ENCODE peak calls at places on chromosomes 13 and 19, in nine cellular contexts. U is endothelial cell; S is mammary epithelial cell; Q is stimulated activated CD4-positive, alpha-beta T cell treated with anti-CD3 and anti-CD28 coated beads, Interleukin-1b, Interleukin-23, amount 100 ng/mL, for 24 hours; M is adipocyte; C is head of caudate nucleus; W is ovary; G is H9; V is activated naive CD4-positive, alpha-beta T cell. O is an unnamed sample.

GRCh38 chr13:46992383-46992952 is 95.6 kb upstream of the HTR2A start:
- DNase-seq in W (no peak), U (peak; percentile 13), V (no peak), Q (no peak), C (no peak), M (no peak), G (no peak), S (peak; percentile 32), O (peak; percentile 44)

GRCh38 chr19:41541990-41542584 is 33.9 kb upstream of the CEACAM21 start:
- DNase-seq in M (peak; percentile 19), G (peak; percentile 55), V (peak; percentile 32), U (peak; percentile 71), W (peak; percentile 35), C (no peak), Q (peak; percentile 52), S (peak; percentile 14), O (peak; percentile 50)

GRCh38 chr13:73090116-73090811 is 31.5 kb downstream of the KLF5 start:
- DNase-seq in C (peak; percentile 22), S (peak; percentile 91), V (no peak), W (no peak), U (no peak), M (peak; percentile 46), G (peak; percentile 87), Q (no peak), O (peak; percentile 53)

GRCh38 chr13:49627831-49628652 is at the start of gene ARL11:
- DNase-seq in M (no peak), Q (peak; percentile 17), W (no peak), C (peak; percentile 40), S (no peak), V (no peak), G (peak; percentile 92), U (peak; percentile 28), O (no peak)

GRCh38 chr13:96824110-96824509 is 170.2 kb downstream of the OXGR1 start:
- DNase-seq in S (no peak), G (no peak), V (no peak), M (no peak), C (no peak), U (no peak), W (no peak), Q (no peak), O (no peak)

GRCh38 chr19:57141699-57142098 is 3.3 kb downstream of the ZIM3 start:
- DNase-seq in U (no peak), C (no peak), S (no peak), W (no peak), M (no peak), G (no peak), Q (no peak), V (no peak), O (no peak)

GRCh38 chr19:49549045-49549444 is 21.2 kb downstream of the RCN3 start:
- DNase-seq in U (no peak), S (no peak), G (no peak), Q (no peak), W (no peak), C (no peak), V (no peak), M (no peak), O (no peak)

GRCh38 chr13:55615080-55615479 is 1525.6 kb upstream of the PRR20A start:
- DNase-seq in V (no peak), G (no peak), U (no peak), Q (no peak), W (no peak), C (no peak), S (no peak), M (no peak), O (no peak)

GRCh38 chr13:110687736-110688135 is 18.2 kb downstream of the CARS2 start:
- DNase-seq in S (no peak), V (no peak), G (no peak), C (no peak), M (no peak), Q (no peak), U (no peak), W (no peak), O (no peak)

GRCh38 chr19:47379398-47379938 is 30.4 kb downstream of the DHX34 start:
- DNase-seq in U (no peak), G (no peak), C (peak; percentile 75), Q (no peak), M (no peak), W (no peak), S (no peak), V (no peak), O (no peak)

GRCh38 chr13:102704238-102704750 is 9.4 kb upstream of the METTL21C start:
- DNase-seq in S (peak; percentile 57), U (no peak), Q (no peak), G (no peak), C (no peak), M (no peak), W (no peak), V (no peak), O (no peak)

GRCh38 chr13:33251131-33251629 is 34.4 kb downstream of the STARD13 start:
- DNase-seq in U (no peak), M (peak; percentile 80), W (no peak), S (peak; percentile 85), Q (no peak), V (no peak), G (no peak), C (no peak), O (no peak)

GRCh38 chr19:40803857-40804782 is 5.1 kb downstream of the EGLN2 start:
- DNase-seq in Q (no peak), M (no peak), V (no peak), G (peak; percentile 71), U (no peak), S (no peak), C (no peak), W (no peak), O (no peak)

GRCh38 chr13:52371736-52372247 is 34.2 kb downstream of the THSD1 start:
- DNase-seq in V (no peak), W (no peak), G (no peak), U (no peak), C (no peak), S (peak; percentile 72), M (no peak), Q (no peak), O (no peak)

GRCh38 chr19:48963371-48964204 is 1.5 kb upstream of the FTL start:
- DNase-seq in U (peak; percentile 68), G (peak; percentile 90), S (no peak), Q (peak; percentile 32), W (peak; percentile 87), C (peak; percentile 88), V (peak; percentile 26), M (peak; percentile 81), O (no peak)

GRCh38 chr13:87878706-87879105 is 207.5 kb downstream of the SLITRK5 start:
- DNase-seq in S (no peak), V (no peak), C (no peak), Q (no peak), M (no peak), U (no peak), G (no peak), W (no peak), O (no peak)

GRCh38 chr13:60611523-60611922 is 214.5 kb downstream of the TDRD3 start:
- DNase-seq in Q (no peak), S (no peak), V (no peak), W (no peak), C (no peak), G (no peak), U (no peak), M (peak; percentile 3), O (no peak)

GRCh38 chr13:27379694-27380596 is 44.5 kb upstream of the GTF3A start:
- DNase-seq in U (peak; percentile 86), S (peak; percentile 49), C (peak; percentile 51), V (no peak), Q (no peak), W (peak; percentile 49), M (peak; percentile 71), G (peak; percentile 88), O (peak; percentile 82)

GRCh38 chr13:98792784-98793183 is 40.3 kb upstream of the SLC15A1 start:
- DNase-seq in U (no peak), Q (no peak), G (no peak), V (no peak), C (no peak), M (no peak), W (no peak), S (no peak), O (no peak)

GRCh38 chr13:95660981-95661581 is 15.9 kb upstream of the DNAJC3 start:
- DNase-seq in V (no peak), U (peak; percentile 14), Q (no peak), G (no peak), W (no peak), S (peak; percentile 24), C (no peak), M (peak; percentile 83), O (peak; percentile 25)

GRCh38 chr19:15248648-15249559 is 16.7 kb upstream of the EPHX3 start:
- DNase-seq in C (peak; percentile 59), U (no peak), G (no peak), S (peak; percentile 75), M (peak; percentile 94), Q (no peak), V (no peak), W (peak; percentile 82), O (no peak)

GRCh38 chr19:18057557-18057956 is 29.2 kb downstream of the IL12RB1 start:
- DNase-seq in S (no peak), U (no peak), V (no peak), M (no peak), Q (no peak), W (peak; percentile 27), G (no peak), C (peak; percentile 80), O (no peak)

GRCh38 chr13:51342706-51343105 is 3.2 kb downstream of the SERPINE3 start:
- DNase-seq in G (no peak), M (peak; percentile 61), S (peak; percentile 17), Q (no peak), C (no peak), U (no peak), W (no peak), V (no peak), O (no peak)

GRCh38 chr13:28229522-28229921 is 91.2 kb downstream of the PAN3 start:
- DNase-seq in Q (no peak), U (no peak), M (no peak), S (no peak), C (no peak), W (no peak), V (no peak), G (no peak), O (no peak)

GRCh38 chr13:97423300-97424045 is 10.5 kb upstream of the RAP2A start:
- DNase-seq in W (no peak), M (peak; percentile 40), C (no peak), S (no peak), U (no peak), G (no peak), V (no peak), Q (no peak), O (no peak)

GRCh38 chr19:21383980-21384582 is 12.9 kb upstream of the ZNF493 start:
- DNase-seq in W (no peak), G (no peak), C (no peak), Q (no peak), S (no peak), V (no peak), U (no peak), M (no peak), O (no peak)

GRCh38 chr19:41263042-41263849 is 926 bp upstream of the HNRNPUL1 start:
- DNase-seq in S (peak; percentile 69), M (peak; percentile 83), C (peak; percentile 67), Q (peak; percentile 49), G (peak; percentile 44), V (peak; percentile 45), W (peak; percentile 72), U (peak; percentile 46), O (peak; percentile 42)

GRCh38 chr13:21849323-21849722 is 178.4 kb downstream of the FGF9 start:
- DNase-seq in C (no peak), U (peak; percentile 17), W (no peak), Q (no peak), V (no peak), M (no peak), S (peak; percentile 11), G (peak; percentile 45), O (peak; percentile 19)

GRCh38 chr13:80586356-80586755 is 245.4 kb upstream of the SPRY2 start:
- DNase-seq in W (no peak), S (no peak), G (no peak), V (no peak), Q (no peak), U (no peak), C (no peak), M (peak; percentile 50), O (no peak)

O was measured in HEK293T.